ENCODE peak calls at places on chromosomes 13 and 19, in eight cellular contexts. L, P, I, M, R, A, J and W are unnamed samples.

GRCh38 chr19:49570997-49571676 is 9.2 kb downstream of the NOSIP start:
- DNase-seq in L (no peak), P (peak), I (no peak), M (peak), R (no peak), A (no peak), J (no peak), W (no peak)

GRCh38 chr13:58313219-58313618 is 681.7 kb downstream of the PCDH17 start:
- DNase-seq in L (no peak), P (no peak), I (no peak), M (no peak), R (no peak), A (no peak), J (no peak), W (no peak)

GRCh38 chr13:104854007-104854406 is 1681.5 kb downstream of the EFNB2 start:
- DNase-seq in L (no peak), P (no peak), I (no peak), M (no peak), R (no peak), A (no peak), J (no peak), W (no peak)

GRCh38 chr13:67296511-67296910 is 66.4 kb upstream of the PCDH9 start:
- DNase-seq in L (no peak), P (no peak), I (no peak), M (no peak), R (no peak), A (no peak), J (no peak), W (no peak)

GRCh38 chr13:106104281-106104901 is 431.1 kb downstream of the EFNB2 start:
- DNase-seq in L (no peak), P (peak), I (no peak), M (no peak), R (no peak), A (no peak), J (no peak), W (no peak)

GRCh38 chr19:38706792-38707511 is 37.3 kb downstream of the CAPN12 start:
- DNase-seq in L (no peak), P (no peak), I (no peak), M (no peak), R (no peak), A (no peak), J (no peak), W (no peak)

GRCh38 chr13:99655351-99656091 is 154.2 kb downstream of the TM9SF2 start:
- DNase-seq in L (no peak), P (no peak), I (no peak), M (no peak), R (no peak), A (no peak), J (no peak), W (no peak)

GRCh38 chr19:53649746-53650593 is 18.2 kb downstream of the DPRX start:
- DNase-seq in L (no peak), P (no peak), I (no peak), M (no peak), R (no peak), A (no peak), J (no peak), W (no peak)

GRCh38 chr19:30778961-30779690 is 406.9 kb downstream of the ZNF536 start:
- DNase-seq in L (no peak), P (no peak), I (no peak), M (no peak), R (no peak), A (no peak), J (no peak), W (no peak)

GRCh38 chr19:31699421-31699820 is 350.2 kb upstream of the TSHZ3 start:
- DNase-seq in L (no peak), P (no peak), I (no peak), M (no peak), R (no peak), A (no peak), J (no peak), W (no peak)

GRCh38 chr19:38384209-38385027 is 3.4 kb downstream of the GGN start:
- DNase-seq in L (no peak), P (no peak), I (no peak), M (no peak), R (no peak), A (no peak), J (no peak), W (peak)

GRCh38 chr19:32650671-32651070 is 24.3 kb downstream of the ANKRD27 start:
- DNase-seq in L (no peak), P (no peak), I (no peak), M (no peak), R (no peak), A (no peak), J (no peak), W (no peak)

GRCh38 chr19:13092608-13093260 is 9.9 kb downstream of the LYL1 start:
- DNase-seq in L (no peak), P (peak), I (no peak), M (no peak), R (no peak), A (no peak), J (no peak), W (no peak)

GRCh38 chr19:35055715-35056179 is 14.2 kb downstream of the HPN start:
- DNase-seq in L (no peak), P (no peak), I (no peak), M (no peak), R (no peak), A (peak), J (no peak), W (no peak)

GRCh38 chr13:88031980-88032562 is 360.9 kb downstream of the SLITRK5 start:
- DNase-seq in L (no peak), P (peak), I (no peak), M (no peak), R (no peak), A (no peak), J (no peak), W (no peak)

GRCh38 chr19:4638330-4638729 is 986 bp upstream of the TNFAIP8L1 start:
- DNase-seq in L (no peak), P (no peak), I (no peak), M (no peak), R (peak), A (no peak), J (no peak), W (no peak)

GRCh38 chr13:44244288-44244687 is 129.3 kb upstream of the SERP2 start:
- DNase-seq in L (no peak), P (peak), I (no peak), M (no peak), R (no peak), A (no peak), J (no peak), W (no peak)

GRCh38 chr19:5282926-5283325 is 57.7 kb downstream of the PTPRS start:
- DNase-seq in L (peak), P (no peak), I (no peak), M (no peak), R (no peak), A (no peak), J (no peak), W (peak)

GRCh38 chr19:45215391-45216191 is 29.6 kb downstream of the EXOC3L2 start:
- DNase-seq in L (no peak), P (no peak), I (no peak), M (no peak), R (peak), A (peak), J (no peak), W (no peak)